ENCODE peak calls at places on chromosome 20, in four cellular contexts. G is K562, L is GM12878, W is HL-60. Z is an unnamed sample.

GRCh38 chr20:23879328-23879798 is at the start of gene CST5:
- DNase-seq in G (no peak), L (no peak), W (no peak), Z (no peak)

GRCh38 chr20:63682384-63683139 is 13.9 kb upstream of the TNFRSF6B start:
- DNase-seq in G (no peak), L (no peak), W (no peak), Z (no peak)

GRCh38 chr20:51028616-51029263 is 5.8 kb upstream of the KCNG1 start:
- DNase-seq in G (no peak), L (no peak), W (no peak), Z (no peak)

GRCh38 chr20:48154040-48154439 is 368.8 kb upstream of the SULF2 start:
- DNase-seq in G (no peak), L (no peak), W (no peak), Z (no peak)

GRCh38 chr20:2507875-2508630 is 662 bp downstream of the ZNF343 start:
- DNase-seq in G (peak; percentile 35), L (no peak), W (no peak), Z (peak; percentile 28)

GRCh38 chr20:47141941-47142781 is 214.3 kb downstream of the ZMYND8 start:
- DNase-seq in G (no peak), L (no peak), W (no peak), Z (no peak)

GRCh38 chr20:12217382-12217781 is 299.7 kb downstream of the BTBD3 start:
- DNase-seq in G (no peak), L (no peak), W (no peak), Z (no peak)

GRCh38 chr20:50561379-50562078 is 51.3 kb downstream of the PTPN1 start:
- DNase-seq in G (no peak), L (no peak), W (no peak), Z (no peak)

GRCh38 chr20:50389437-50389807 is 120.8 kb upstream of the PTPN1 start:
- DNase-seq in G (no peak), L (no peak), W (no peak), Z (no peak)

GRCh38 chr20:37386505-37387201 is 40.7 kb downstream of the SRC start:
- DNase-seq in G (peak; percentile 49), L (no peak), W (no peak), Z (no peak)

GRCh38 chr20:51767018-51767866 is 948 bp downstream of the ATP9A start:
- DNase-seq in G (peak; percentile 50), L (no peak), W (peak; percentile 12), Z (peak; percentile 25)

GRCh38 chr20:46062151-46062550 is 27.6 kb downstream of the NCOA5 start:
- DNase-seq in G (no peak), L (no peak), W (no peak), Z (no peak)

GRCh38 chr20:40835321-40835720 is 146.3 kb upstream of the MAFB start:
- DNase-seq in G (no peak), L (no peak), W (no peak), Z (no peak)

GRCh38 chr20:59971428-59971827 is 13.2 kb downstream of the CDH26 start:
- DNase-seq in G (no peak), L (no peak), W (no peak), Z (no peak)

GRCh38 chr20:39021748-39022147 is 59.6 kb downstream of the DHX35 start:
- DNase-seq in G (no peak), L (peak; percentile 58), W (no peak), Z (no peak)

GRCh38 chr20:36575066-36575743 is 1.8 kb downstream of the TGIF2 start:
- DNase-seq in G (peak; percentile 32), L (no peak), W (peak; percentile 21), Z (no peak)

GRCh38 chr20:46545077-46545826 is 5.2 kb downstream of the OCSTAMP start:
- DNase-seq in G (no peak), L (no peak), W (peak; percentile 95), Z (peak; percentile 32)

GRCh38 chr20:64040231-64041039 is 4.5 kb downstream of the C20orf204 start:
- DNase-seq in G (no peak), L (no peak), W (no peak), Z (no peak)

GRCh38 chr20:14331671-14332070 is 5.7 kb downstream of the FLRT3 start:
- DNase-seq in G (no peak), L (no peak), W (no peak), Z (no peak)

GRCh38 chr20:49768204-49769124 is 44.2 kb upstream of the SLC9A8 start:
- DNase-seq in G (no peak), L (peak; percentile 31), W (peak; percentile 97), Z (no peak)

GRCh38 chr20:33677991-33678431 is 3.8 kb upstream of the NECAB3 start:
- DNase-seq in G (peak; percentile 10), L (no peak), W (no peak), Z (no peak)

GRCh38 chr20:33681728-33682353 is 4.3 kb downstream of the E2F1 start:
- DNase-seq in G (peak; percentile 5), L (no peak), W (no peak), Z (no peak)

GRCh38 chr20:33680681-33681080 is 5.5 kb downstream of the E2F1 start:
- DNase-seq in G (no peak), L (no peak), W (no peak), Z (no peak)

GRCh38 chr20:33681288-33681687 is 4.9 kb downstream of the E2F1 start:
- DNase-seq in G (no peak), L (no peak), W (no peak), Z (no peak)

DNA sequence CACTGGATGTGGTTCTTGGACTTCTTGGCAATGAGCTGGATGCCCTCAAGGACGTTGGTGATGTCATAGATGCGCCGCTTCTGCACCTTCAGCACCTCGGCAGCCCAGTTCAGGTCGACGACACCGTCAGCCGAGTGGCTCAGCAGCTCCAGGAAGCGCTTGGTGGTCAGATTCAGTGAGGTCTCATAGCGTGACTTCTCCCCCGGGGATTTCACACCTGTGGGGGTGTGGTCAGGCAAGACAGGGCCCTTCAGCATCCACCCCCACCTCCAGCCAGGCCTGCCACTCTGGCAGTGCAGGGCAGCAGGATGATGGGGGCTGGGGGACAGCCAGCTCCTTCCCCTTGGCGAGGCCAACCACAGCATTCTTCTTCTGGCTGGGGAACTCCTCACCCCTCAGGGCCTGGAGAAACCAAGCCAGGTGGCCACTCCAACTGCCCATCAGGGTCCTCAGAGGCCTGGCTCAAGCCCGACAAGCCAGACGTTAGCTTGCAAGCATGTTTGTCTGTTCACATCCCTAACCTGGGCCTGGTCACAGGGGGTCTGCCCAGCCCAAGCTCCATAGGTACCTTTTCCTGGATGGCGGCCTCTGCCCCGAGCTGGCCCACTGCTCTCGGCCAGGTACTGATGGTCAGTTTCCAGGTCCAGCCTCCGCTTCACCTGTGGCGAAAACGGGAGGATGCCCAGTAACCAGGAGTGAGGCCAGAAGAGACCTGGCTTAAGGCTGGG is 5.7 kb upstream of the NECAB3 start:
- DNase-seq in G (peak; percentile 7), L (peak; percentile 47), W (no peak), Z (peak; percentile 78)
- TF ChIP-seq SPI1 in G (no peak), L (no peak), W (no peak), Z (no peak)

DNA sequence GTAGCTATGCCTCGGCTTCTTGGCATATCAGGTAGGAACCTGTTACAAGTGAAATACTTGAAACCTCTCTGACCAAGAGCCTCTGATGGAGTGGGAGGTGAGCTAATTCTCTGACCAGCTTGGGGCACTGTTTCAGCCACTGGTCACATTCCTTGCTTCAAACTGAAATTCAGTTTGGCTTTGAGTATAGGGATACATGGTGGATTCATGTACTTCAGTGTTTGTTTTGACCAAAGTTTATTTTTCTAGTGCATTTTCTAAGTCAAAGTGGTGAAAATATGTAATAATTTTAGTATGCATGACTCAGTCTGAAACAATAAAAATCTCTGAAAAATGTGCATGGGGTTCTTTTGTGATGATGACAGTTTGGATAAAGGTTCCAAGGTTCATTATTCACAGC is 18.6 kb downstream of the TTPAL start:
- DNase-seq in G (no peak), L (no peak), W (no peak), Z (no peak)
- TF ChIP-seq SPI1 in G (no peak), L (no peak), W (no peak), Z (no peak)

DNA sequence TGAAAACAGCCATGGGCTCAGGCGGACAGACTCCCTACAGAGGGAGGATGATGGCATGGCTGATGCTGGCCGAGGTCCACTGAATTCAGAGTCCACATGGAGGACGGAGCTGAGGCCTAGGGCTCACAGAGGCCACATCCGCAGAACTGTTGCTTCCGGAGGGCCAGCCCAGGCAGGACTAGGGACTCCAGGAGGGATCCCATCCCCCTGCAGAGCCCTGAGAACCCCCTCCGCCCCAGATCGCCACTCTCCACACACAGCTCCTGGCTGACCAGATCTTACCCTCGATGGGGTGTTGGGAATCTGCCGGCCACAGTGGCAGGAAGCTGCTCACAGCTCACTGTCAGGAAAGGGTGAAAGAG is 399.2 kb downstream of the TAF4 start:
- DNase-seq in G (no peak), L (no peak), W (no peak), Z (no peak)
- TF ChIP-seq SPI1 in G (no peak), L (no peak), W (no peak), Z (no peak)

GRCh38 chr20:1184638-1185315 is at the start of gene TMEM74B:
- DNase-seq in G (peak; percentile 70), L (no peak), W (no peak), Z (peak; percentile 37)

GRCh38 chr20:1186367-1186991 is 1.7 kb upstream of the TMEM74B start:
- DNase-seq in G (no peak), L (no peak), W (no peak), Z (no peak)

GRCh38 chr20:1185316-1185741 is 548 bp upstream of the TMEM74B start:
- DNase-seq in G (peak; percentile 80), L (no peak), W (no peak), Z (peak; percentile 50)

GRCh38 chr20:1184260-1184637 is 532 bp downstream of the TMEM74B start:
- DNase-seq in G (no peak), L (no peak), W (no peak), Z (no peak)

DNA sequence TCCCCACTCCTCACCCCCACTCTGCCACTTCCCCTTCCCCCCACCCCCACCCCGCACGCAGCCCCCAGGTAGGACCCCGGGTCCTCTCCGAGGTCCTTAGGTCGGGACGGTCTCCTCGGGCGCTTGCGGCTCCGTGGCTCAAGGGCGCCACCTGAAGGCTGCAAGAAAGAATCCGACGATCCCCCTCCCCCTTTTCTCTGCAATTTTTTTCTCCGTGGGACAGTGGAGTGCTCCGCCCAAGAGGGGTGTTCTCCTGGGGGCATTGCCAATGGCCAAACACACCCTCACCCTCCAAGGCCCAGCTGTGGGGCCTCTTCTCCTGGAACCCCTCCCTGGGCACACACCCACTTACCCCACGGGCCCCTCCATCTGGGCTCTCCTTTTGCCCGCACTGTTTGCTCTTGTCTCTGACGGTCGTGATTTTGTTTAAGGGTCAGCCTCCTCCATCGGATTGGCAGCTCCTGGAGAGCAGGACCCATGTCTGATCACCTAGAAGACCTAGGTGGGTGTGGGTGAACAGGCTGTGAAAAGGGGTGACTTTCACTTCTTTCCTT is 1.1 kb upstream of the TMEM74B start:
- DNase-seq in G (peak; percentile 71), L (no peak), W (peak; percentile 50), Z (peak; percentile 77)
- TF ChIP-seq SPI1 in G (no peak), L (no peak), W (no peak), Z (no peak)

Z was measured in GM12891.